ENCODE peak calls at places on chromosomes 6 and 20, in five cellular contexts. Y, U, X, T and R are unnamed samples.

GRCh38 chr20:25248501-25249172 is 752 bp downstream of the PYGB start:
- DNase-seq in U (no peak), X (no peak), Y (peak), T (no peak), R (peak)

GRCh38 chr6:152509916-152510315 is 127.2 kb downstream of the SYNE1 start:
- DNase-seq in U (no peak), Y (no peak), X (no peak), T (no peak), R (no peak)

GRCh38 chr20:63532449-63532971 is 4.7 kb downstream of the PTK6 start:
- DNase-seq in T (no peak), Y (no peak), U (no peak), X (no peak), R (no peak)

GRCh38 chr6:94349227-94349626 is 929.9 kb upstream of the EPHA7 start:
- DNase-seq in U (no peak), T (no peak), X (no peak), Y (no peak), R (no peak)

GRCh38 chr6:113855500-113856010 is 1.6 kb upstream of the MARCKS start:
- DNase-seq in X (no peak), T (no peak), Y (peak), U (no peak), R (peak)

GRCh38 chr6:42106663-42107023 is 35.8 kb downstream of the C6orf132 start:
- DNase-seq in X (no peak), T (peak), Y (no peak), U (peak), R (no peak)

GRCh38 chr6:141202641-141203040 is 930.1 kb upstream of the GJE1 start:
- DNase-seq in X (no peak), T (no peak), U (no peak), Y (no peak), R (no peak)

GRCh38 chr6:143953922-143954321 is 54.1 kb downstream of the PLAGL1 start:
- DNase-seq in X (no peak), T (no peak), Y (no peak), U (no peak), R (no peak)

GRCh38 chr20:5364997-5365597 is 48.3 kb upstream of the PROKR2 start:
- DNase-seq in Y (no peak), T (no peak), U (no peak), X (no peak), R (no peak)

GRCh38 chr20:58447733-58448391 is 58.8 kb downstream of the VAPB start:
- DNase-seq in U (peak), Y (peak), X (no peak), T (peak), R (peak)

GRCh38 chr6:136067731-136068341 is 182.3 kb downstream of the MTFR2 start:
- DNase-seq in T (no peak), X (no peak), Y (no peak), U (no peak), R (peak)

GRCh38 chr6:113181164-113181563 is 676.0 kb upstream of the MARCKS start:
- DNase-seq in X (no peak), T (no peak), Y (no peak), U (no peak), R (no peak)

GRCh38 chr6:6597682-6598081 is 9.2 kb downstream of the LY86 start:
- DNase-seq in U (no peak), Y (no peak), T (no peak), X (no peak), R (peak)

GRCh38 chr20:33820362-33820761 is 9.2 kb downstream of the CHMP4B start:
- DNase-seq in T (no peak), Y (no peak), X (no peak), U (no peak), R (no peak)

GRCh38 chr6:16639689-16640480 is 121.4 kb downstream of the ATXN1 start:
- DNase-seq in X (no peak), U (no peak), T (no peak), Y (peak), R (no peak)

DNA sequence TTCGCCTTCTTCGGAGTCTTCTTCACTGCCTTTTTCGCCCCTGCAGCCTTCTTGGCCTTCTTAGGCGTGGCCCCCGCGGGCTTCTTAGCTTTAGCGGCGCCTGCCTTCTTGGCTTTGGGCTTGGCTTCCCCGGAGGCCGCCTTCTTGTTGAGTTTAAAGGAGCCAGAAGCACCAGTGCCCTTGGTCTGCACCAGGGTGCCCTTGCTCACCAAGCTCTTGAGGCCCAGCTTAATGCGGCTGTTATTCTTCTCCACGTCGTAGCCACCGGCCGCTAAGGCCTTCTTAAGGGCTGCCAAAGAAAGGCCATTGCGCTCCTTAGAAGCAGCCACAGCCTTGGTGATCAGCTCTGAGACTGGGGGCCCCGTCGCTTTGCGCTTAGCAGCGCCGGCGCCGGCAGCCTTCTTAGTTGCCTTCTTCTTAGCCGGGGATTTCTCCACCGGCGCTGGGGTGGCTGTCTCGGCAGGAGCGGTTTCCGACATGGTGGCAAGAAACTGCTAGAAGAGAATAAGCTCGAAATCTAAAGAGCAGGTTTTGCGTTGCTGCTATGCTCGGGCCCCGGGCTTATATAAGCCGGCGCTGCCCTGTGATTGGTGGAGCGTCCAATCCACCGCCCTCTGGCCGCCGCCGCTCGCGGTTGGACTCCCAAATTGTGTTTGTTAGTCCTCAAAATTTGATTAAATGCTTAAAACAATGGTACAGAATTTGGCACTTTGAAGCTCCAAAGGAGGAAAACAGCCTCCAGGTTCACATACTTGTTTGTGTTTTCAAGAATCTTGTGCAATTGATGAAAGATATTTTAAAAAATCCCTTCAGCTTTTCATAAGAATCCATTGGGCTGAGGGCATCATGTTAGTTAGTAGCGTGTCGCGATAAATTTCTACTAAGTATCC is 44.9 kb downstream of the OR2B2 start:
- DNase-seq in X (peak), T (peak), U (peak), Y (no peak), R (peak)
- TF ChIP-seq JUNB in X (no peak), T (no peak), U (no peak), Y (no peak), R (peak)

DNA sequence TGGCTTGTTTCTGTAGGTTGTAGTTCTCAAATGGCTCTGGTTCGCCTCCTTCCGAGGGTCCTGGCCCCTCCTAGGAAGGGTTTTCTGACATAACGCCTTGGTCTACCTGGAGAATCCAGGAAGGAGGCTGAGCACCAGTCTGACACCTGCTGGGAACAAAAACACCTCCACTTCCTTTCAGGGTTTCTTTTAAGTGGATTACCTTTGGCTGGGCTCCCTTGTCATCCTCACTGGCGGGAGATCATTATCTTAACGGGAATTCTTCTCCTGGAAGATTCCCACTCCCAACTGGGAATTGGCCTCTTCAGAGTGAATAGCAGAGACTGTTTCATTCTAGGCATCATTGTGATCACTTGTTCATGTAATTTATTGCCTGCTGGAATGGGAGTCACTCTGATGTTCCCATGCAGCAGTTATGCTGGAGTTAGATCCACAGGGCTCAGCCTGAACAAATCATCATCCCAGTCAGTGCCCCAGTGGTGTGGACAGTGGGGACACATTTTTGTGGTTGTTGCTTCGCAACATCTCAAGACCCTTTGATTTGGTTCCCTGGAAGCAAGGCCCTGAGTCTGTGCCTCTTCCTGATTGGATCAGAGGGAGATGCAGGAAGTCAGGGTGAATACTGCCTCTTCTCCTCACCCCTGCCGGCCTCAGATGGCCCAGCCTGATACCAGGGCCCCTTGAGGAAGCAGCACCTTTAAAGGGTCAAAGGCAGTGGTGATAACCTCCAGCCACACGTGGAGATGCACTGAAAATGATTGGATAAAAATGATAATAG is 49.1 kb downstream of the LYRM2 start:
- DNase-seq in T (no peak), X (no peak), Y (no peak), U (no peak), R (peak)
- TF ChIP-seq JUNB in T (no peak), X (no peak), Y (no peak), U (no peak), R (no peak)

GRCh38 chr6:154491567-154492470 is 18.7 kb downstream of the CNKSR3 start:
- DNase-seq in Y (no peak), T (no peak), U (no peak), X (no peak), R (no peak)

GRCh38 chr6:154487367-154488275 is 22.9 kb downstream of the CNKSR3 start:
- DNase-seq in X (no peak), U (no peak), Y (no peak), T (peak), R (no peak)

GRCh38 chr6:154485784-154486183 is 24.7 kb downstream of the CNKSR3 start:
- DNase-seq in Y (no peak), T (no peak), U (no peak), X (no peak), R (no peak)

GRCh38 chr6:154488276-154488627 is 22.2 kb downstream of the CNKSR3 start:
- DNase-seq in U (no peak), Y (no peak), T (no peak), X (no peak), R (no peak)

DNA sequence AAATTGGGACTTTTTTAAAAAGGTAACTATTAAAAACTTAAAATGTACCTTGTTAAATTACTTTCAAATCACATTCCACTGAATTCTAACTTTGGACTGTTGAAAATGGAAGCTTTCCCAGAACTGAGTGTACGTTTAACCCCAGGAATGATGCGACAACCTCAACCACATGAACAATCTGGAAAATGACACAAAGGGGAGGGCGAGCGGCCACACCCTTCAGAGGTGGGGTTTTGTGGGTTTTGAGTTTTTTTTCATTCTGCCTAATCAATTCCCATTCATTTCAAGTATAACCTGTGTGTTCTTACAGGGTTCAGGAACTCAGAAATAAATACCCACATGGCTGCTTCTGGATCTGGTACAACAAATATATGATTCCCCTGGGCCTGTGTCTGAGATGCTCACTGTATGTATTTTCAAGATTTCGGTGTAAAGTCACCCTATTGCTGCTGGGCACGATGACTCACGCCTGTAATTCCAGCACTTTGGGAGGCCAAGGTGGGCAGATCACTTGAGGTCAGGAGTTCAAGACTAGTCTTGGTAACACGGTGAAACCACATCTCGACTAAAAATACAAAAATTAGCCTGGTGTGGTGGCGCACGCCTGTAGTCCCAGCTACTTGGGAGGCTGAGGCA is 21.6 kb downstream of the CNKSR3 start:
- DNase-seq in U (no peak), Y (no peak), T (no peak), X (no peak), R (no peak)
- TF ChIP-seq JUNB in U (no peak), Y (no peak), T (no peak), X (no peak), R (no peak)

GRCh38 chr6:156060013-156060412 is 604.4 kb upstream of the NOX3 start:
- DNase-seq in Y (no peak), T (no peak), X (no peak), U (no peak), R (no peak)
- TF ChIP-seq JUNB in Y (no peak), T (no peak), X (no peak), U (no peak), R (no peak)

GRCh38 chr6:80217799-80218198 is 111.3 kb downstream of the BCKDHB start:
- DNase-seq in U (no peak), Y (no peak), T (no peak), X (no peak), R (no peak)
- TF ChIP-seq JUNB in U (no peak), Y (no peak), T (no peak), X (no peak), R (no peak)